ENCODE peak calls at places on chromosomes 13 and 19, in seven cellular contexts. F, G, I, H, Z, C and O are unnamed samples.

GRCh38 chr19:6055013-6055795 is 55.1 kb downstream of the RFX2 start:
- DNase-seq in F (no peak), G (no peak), I (no peak), H (no peak), Z (no peak), C (no peak), O (no peak)

GRCh38 chr13:95146486-95146885 is 154.8 kb downstream of the ABCC4 start:
- DNase-seq in F (no peak), G (no peak), I (no peak), H (no peak), Z (no peak), C (no peak), O (no peak)

GRCh38 chr19:2552859-2553258 is 76.9 kb downstream of the GADD45B start:
- DNase-seq in F (peak), G (peak), I (no peak), H (no peak), Z (no peak), C (no peak), O (no peak)

GRCh38 chr13:46121597-46122163 is 16.8 kb upstream of the CPB2 start:
- DNase-seq in F (no peak), G (no peak), I (no peak), H (no peak), Z (no peak), C (no peak), O (no peak)

GRCh38 chr13:111245781-111246384 is 74.6 kb upstream of the TEX29 start:
- DNase-seq in F (no peak), G (no peak), I (no peak), H (peak), Z (no peak), C (no peak), O (peak)

GRCh38 chr19:56076413-56076998 is 44.6 kb downstream of the ZNF787 start:
- DNase-seq in F (peak), G (peak), I (peak), H (peak), Z (peak), C (peak), O (peak)

GRCh38 chr13:67792151-67792665 is 562.1 kb upstream of the PCDH9 start:
- DNase-seq in F (no peak), G (no peak), I (no peak), H (peak), Z (peak), C (no peak), O (peak)

GRCh38 chr13:108278466-108278865 is 8.9 kb downstream of the TNFSF13B start:
- DNase-seq in F (no peak), G (no peak), I (no peak), H (no peak), Z (no peak), C (no peak), O (no peak)

GRCh38 chr13:40152145-40152544 is 496.7 kb downstream of the COG6 start:
- DNase-seq in F (no peak), G (no peak), I (no peak), H (peak), Z (no peak), C (no peak), O (peak)

GRCh38 chr19:19595171-19595701 is 23.3 kb downstream of the PBX4 start:
- DNase-seq in F (no peak), G (no peak), I (no peak), H (peak), Z (no peak), C (no peak), O (no peak)

GRCh38 chr13:60679131-60679530 is 282.1 kb downstream of the TDRD3 start:
- DNase-seq in F (no peak), G (no peak), I (no peak), H (no peak), Z (no peak), C (no peak), O (no peak)

GRCh38 chr19:47035127-47035494 is 13.3 kb downstream of the TMEM160 start:
- DNase-seq in F (no peak), G (no peak), I (peak), H (no peak), Z (peak), C (no peak), O (peak)

GRCh38 chr19:50796128-50796633 is 6.0 kb downstream of the ACP4 start:
- DNase-seq in F (no peak), G (no peak), I (no peak), H (no peak), Z (no peak), C (no peak), O (no peak)

GRCh38 chr19:41029524-41030432 is 38.7 kb downstream of the CYP2B6 start:
- DNase-seq in F (no peak), G (no peak), I (no peak), H (no peak), Z (no peak), C (no peak), O (no peak)

GRCh38 chr13:91946498-91947070 is 548.2 kb downstream of the GPC5 start:
- DNase-seq in F (no peak), G (no peak), I (peak), H (peak), Z (peak), C (peak), O (peak)

GRCh38 chr13:57557979-57558529 is 73.5 kb upstream of the PCDH17 start:
- DNase-seq in F (no peak), G (no peak), I (no peak), H (peak), Z (no peak), C (no peak), O (peak)

GRCh38 chr13:38888309-38888708 is 102.3 kb downstream of the STOML3 start:
- DNase-seq in F (no peak), G (no peak), I (no peak), H (peak), Z (no peak), C (no peak), O (peak)

GRCh38 chr19:54875506-54875905 is 1.5 kb downstream of the FCAR start:
- DNase-seq in F (no peak), G (no peak), I (no peak), H (no peak), Z (no peak), C (no peak), O (no peak)

GRCh38 chr19:17807731-17808316 is 12.9 kb downstream of the B3GNT3 start:
- DNase-seq in F (no peak), G (no peak), I (no peak), H (no peak), Z (no peak), C (no peak), O (no peak)

GRCh38 chr13:107203146-107203847 is 635.4 kb upstream of the ARGLU1 start:
- DNase-seq in F (no peak), G (no peak), I (peak), H (peak), Z (peak), C (peak), O (peak)

GRCh38 chr19:44800461-44800860 is 8.4 kb upstream of the BCAM start:
- DNase-seq in F (peak), G (peak), I (peak), H (peak), Z (peak), C (peak), O (peak)

GRCh38 chr19:24062222-24062621 is 24.8 kb upstream of the ZNF254 start:
- DNase-seq in F (no peak), G (no peak), I (no peak), H (no peak), Z (no peak), C (no peak), O (no peak)

GRCh38 chr19:45640849-45641273 is 1.7 kb upstream of the EML2 start:
- DNase-seq in F (no peak), G (peak), I (peak), H (no peak), Z (no peak), C (no peak), O (no peak)

GRCh38 chr13:113342820-113343691 is 20.9 kb downstream of the GRTP1 start:
- DNase-seq in F (no peak), G (no peak), I (no peak), H (no peak), Z (no peak), C (no peak), O (no peak)

GRCh38 chr19:36009633-36010379 is 1.2 kb upstream of the SYNE4 start:
- DNase-seq in F (no peak), G (no peak), I (no peak), H (no peak), Z (no peak), C (no peak), O (no peak)

GRCh38 chr19:10389863-10390262 is 9.5 kb upstream of the TYK2 start:
- DNase-seq in F (no peak), G (peak), I (no peak), H (no peak), Z (no peak), C (no peak), O (peak)

GRCh38 chr13:42495751-42496150 is 78.2 kb upstream of the TNFSF11 start:
- DNase-seq in F (no peak), G (no peak), I (no peak), H (no peak), Z (no peak), C (no peak), O (no peak)

GRCh38 chr19:6730153-6730804 is 7.1 kb downstream of the GPR108 start:
- DNase-seq in F (peak), G (peak), I (peak), H (no peak), Z (no peak), C (no peak), O (no peak)

GRCh38 chr19:4338441-4339350 is at the start of gene STAP2:
- DNase-seq in F (no peak), G (peak), I (no peak), H (no peak), Z (no peak), C (no peak), O (no peak)

GRCh38 chr13:112894423-112894672 is 74.7 kb upstream of the MCF2L start:
- DNase-seq in F (no peak), G (no peak), I (no peak), H (no peak), Z (no peak), C (peak), O (no peak)

GRCh38 chr19:49539192-49539952 is 11.6 kb downstream of the RCN3 start:
- DNase-seq in F (no peak), G (no peak), I (no peak), H (no peak), Z (no peak), C (no peak), O (no peak)

GRCh38 chr13:99124695-99125334 is 75.8 kb upstream of the UBAC2 start:
- DNase-seq in F (peak), G (peak), I (no peak), H (peak), Z (no peak), C (peak), O (peak)

GRCh38 chr13:43377149-43377548 is 353.8 kb downstream of the DNAJC15 start:
- DNase-seq in F (no peak), G (no peak), I (no peak), H (peak), Z (no peak), C (no peak), O (no peak)